ENCODE peak calls at places on chromosomes 6 and 20, in five cellular contexts. D, T, P, S and B are unnamed samples.

GRCh38 chr6:88166901-88167624 is 916 bp upstream of the CNR1 start:
- DNase-seq in P (no peak), S (no peak), D (no peak), T (no peak), B (no peak)

GRCh38 chr20:43508604-43509040 is 1.1 kb downstream of the L3MBTL1 start:
- DNase-seq in T (no peak), P (peak), D (no peak), S (no peak), B (no peak)

GRCh38 chr6:28985396-28986164 is 19.5 kb downstream of the ZNF311 start:
- DNase-seq in S (peak), D (peak), P (peak), T (peak), B (peak)

GRCh38 chr6:56407883-56408282 is 160.5 kb upstream of the COL21A1 start:
- DNase-seq in D (no peak), S (no peak), T (no peak), P (no peak), B (no peak)

GRCh38 chr6:170210651-170211403 is 80.1 kb downstream of the DLL1 start:
- DNase-seq in S (no peak), T (no peak), D (no peak), P (peak), B (no peak)

GRCh38 chr6:35294308-35294945 is 3.2 kb upstream of the DEF6 start:
- DNase-seq in P (peak), T (peak), S (peak), D (no peak), B (no peak)

GRCh38 chr6:12522347-12522746 is 194.2 kb upstream of the PHACTR1 start:
- DNase-seq in D (no peak), S (peak), P (no peak), T (no peak), B (no peak)

GRCh38 chr20:63151554-63152321 is 64.2 kb downstream of the YTHDF1 start:
- DNase-seq in D (peak), P (no peak), S (no peak), T (peak), B (no peak)

GRCh38 chr6:7727951-7728854 is 2.3 kb downstream of the BMP6 start:
- DNase-seq in D (no peak), S (peak), P (peak), T (peak), B (no peak)

GRCh38 chr6:379367-380181 is 12.0 kb upstream of the IRF4 start:
- DNase-seq in T (no peak), D (no peak), P (no peak), S (no peak), B (no peak)

GRCh38 chr20:60137657-60138245 is 179.5 kb downstream of the CDH26 start:
- DNase-seq in D (no peak), S (peak), P (no peak), T (peak), B (peak)